ENCODE peak calls at places on chromosomes 4 and X, in six cellular contexts. One of them, this sample, is unnamed.

GRCh38 chrX:47706575-47706974 is 47.6 kb upstream of the UXT start:
- DNase-seq in HCT116: no peak
- DNase-seq in PC-9: no peak
- DNase-seq in DND-41: no peak
- DNase-seq in endothelial cell of umbilical vein: no peak
- DNase-seq in fibroblast of lung: peak; percentile 13
- DNase-seq in this sample: peak; percentile 75

GRCh38 chrX:124501566-124501965 is 155.2 kb downstream of the SH2D1A start:
- DNase-seq in endothelial cell of umbilical vein: no peak
- DNase-seq in DND-41: no peak
- DNase-seq in fibroblast of lung: no peak
- DNase-seq in HCT116: no peak
- DNase-seq in PC-9: no peak
- DNase-seq in this sample: no peak

GRCh38 chr4:98290511-98290910 is 29.3 kb downstream of the RAP1GDS1 start:
- DNase-seq in PC-9: no peak
- DNase-seq in HCT116: no peak
- DNase-seq in fibroblast of lung: peak; percentile 82
- DNase-seq in DND-41: no peak
- DNase-seq in endothelial cell of umbilical vein: no peak
- DNase-seq in this sample: peak; percentile 58

GRCh38 chr4:52979821-52980590 is 117.9 kb downstream of the RASL11B start:
- DNase-seq in fibroblast of lung: no peak
- DNase-seq in PC-9: no peak
- DNase-seq in endothelial cell of umbilical vein: no peak
- DNase-seq in DND-41: no peak
- DNase-seq in HCT116: no peak
- DNase-seq in this sample: no peak

GRCh38 chr4:113758361-113758760 is 3.2 kb downstream of the CAMK2D start:
- DNase-seq in PC-9: no peak
- DNase-seq in DND-41: no peak
- DNase-seq in fibroblast of lung: no peak
- DNase-seq in HCT116: no peak
- DNase-seq in endothelial cell of umbilical vein: peak; percentile 10
- DNase-seq in this sample: peak; percentile 77

GRCh38 chr4:103415801-103416200 is 217.7 kb upstream of the CENPE start:
- DNase-seq in PC-9: no peak
- DNase-seq in fibroblast of lung: no peak
- DNase-seq in HCT116: no peak
- DNase-seq in DND-41: peak; percentile 12
- DNase-seq in endothelial cell of umbilical vein: no peak
- DNase-seq in this sample: no peak

GRCh38 chr4:16775411-16776154 is 122.9 kb downstream of the LDB2 start:
- DNase-seq in endothelial cell of umbilical vein: no peak
- DNase-seq in fibroblast of lung: no peak
- DNase-seq in PC-9: no peak
- DNase-seq in DND-41: no peak
- DNase-seq in HCT116: no peak
- DNase-seq in this sample: no peak

GRCh38 chr4:15717647-15718416 is 15.0 kb downstream of the BST1 start:
- DNase-seq in DND-41: no peak
- DNase-seq in endothelial cell of umbilical vein: peak; percentile 8
- DNase-seq in PC-9: no peak
- DNase-seq in fibroblast of lung: no peak
- DNase-seq in HCT116: no peak
- DNase-seq in this sample: peak; percentile 30

GRCh38 chr4:128862608-128863313 is 53.3 kb downstream of the JADE1 start:
- DNase-seq in PC-9: no peak
- DNase-seq in HCT116: no peak
- DNase-seq in fibroblast of lung: no peak
- DNase-seq in DND-41: no peak
- DNase-seq in endothelial cell of umbilical vein: peak; percentile 41
- DNase-seq in this sample: no peak

GRCh38 chr4:81454498-81454897 is 17.2 kb downstream of the RASGEF1B start:
- DNase-seq in DND-41: no peak
- DNase-seq in endothelial cell of umbilical vein: no peak
- DNase-seq in fibroblast of lung: no peak
- DNase-seq in HCT116: no peak
- DNase-seq in PC-9: no peak
- DNase-seq in this sample: peak; percentile 12

GRCh38 chr4:24686866-24687672 is 102.7 kb upstream of the DHX15 start:
- DNase-seq in DND-41: no peak
- DNase-seq in PC-9: peak; percentile 44
- DNase-seq in fibroblast of lung: peak; percentile 6
- DNase-seq in endothelial cell of umbilical vein: peak; percentile 11
- DNase-seq in HCT116: peak; percentile 36
- DNase-seq in this sample: no peak

GRCh38 chrX:9875801-9876200 is 89.6 kb downstream of the SHROOM2 start:
- DNase-seq in DND-41: no peak
- DNase-seq in PC-9: no peak
- DNase-seq in endothelial cell of umbilical vein: no peak
- DNase-seq in HCT116: no peak
- DNase-seq in fibroblast of lung: no peak
- DNase-seq in this sample: no peak

GRCh38 chr4:165684177-165684870 is 188.7 kb upstream of the TLL1 start:
- DNase-seq in PC-9: no peak
- DNase-seq in fibroblast of lung: peak; percentile 66
- DNase-seq in endothelial cell of umbilical vein: peak; percentile 29
- DNase-seq in HCT116: no peak
- DNase-seq in DND-41: no peak
- DNase-seq in this sample: peak; percentile 46

GRCh38 chr4:102663073-102663472 is 97.7 kb downstream of the MANBA start:
- DNase-seq in endothelial cell of umbilical vein: no peak
- DNase-seq in PC-9: no peak
- DNase-seq in fibroblast of lung: peak; percentile 38
- DNase-seq in HCT116: no peak
- DNase-seq in DND-41: peak; percentile 7
- DNase-seq in this sample: peak; percentile 70

GRCh38 chrX:153926863-153927685 is 1.0 kb upstream of the ARHGAP4 start:
- DNase-seq in PC-9: no peak
- DNase-seq in endothelial cell of umbilical vein: peak; percentile 71
- DNase-seq in fibroblast of lung: no peak
- DNase-seq in HCT116: no peak
- DNase-seq in DND-41: peak; percentile 93
- DNase-seq in this sample: peak; percentile 49

GRCh38 chr4:158316264-158316663 is 106.0 kb downstream of the TMEM144 start:
- DNase-seq in DND-41: no peak
- DNase-seq in HCT116: no peak
- DNase-seq in fibroblast of lung: no peak
- DNase-seq in endothelial cell of umbilical vein: no peak
- DNase-seq in PC-9: no peak
- DNase-seq in this sample: peak; percentile 51

GRCh38 chrX:12239356-12240082 is 101.2 kb downstream of the FRMPD4 start:
- DNase-seq in PC-9: no peak
- DNase-seq in fibroblast of lung: no peak
- DNase-seq in HCT116: no peak
- DNase-seq in DND-41: no peak
- DNase-seq in endothelial cell of umbilical vein: no peak
- DNase-seq in this sample: no peak

GRCh38 chr4:73193155-73193554 is 65.4 kb downstream of the ANKRD17 start:
- DNase-seq in endothelial cell of umbilical vein: no peak
- DNase-seq in PC-9: no peak
- DNase-seq in DND-41: no peak
- DNase-seq in HCT116: no peak
- DNase-seq in fibroblast of lung: no peak
- DNase-seq in this sample: no peak

GRCh38 chr4:21888195-21888976 is 60.2 kb downstream of the KCNIP4 start:
- DNase-seq in HCT116: no peak
- DNase-seq in fibroblast of lung: peak; percentile 93
- DNase-seq in DND-41: no peak
- DNase-seq in endothelial cell of umbilical vein: no peak
- DNase-seq in PC-9: no peak
- DNase-seq in this sample: peak; percentile 97

GRCh38 chr4:38489924-38490639 is 173.9 kb upstream of the KLF3 start:
- DNase-seq in fibroblast of lung: peak; percentile 25
- DNase-seq in PC-9: no peak
- DNase-seq in DND-41: no peak
- DNase-seq in HCT116: no peak
- DNase-seq in endothelial cell of umbilical vein: no peak
- DNase-seq in this sample: peak; percentile 48

GRCh38 chrX:65196758-65197371 is 220.6 kb upstream of the ZC4H2 start:
- DNase-seq in fibroblast of lung: no peak
- DNase-seq in endothelial cell of umbilical vein: no peak
- DNase-seq in PC-9: no peak
- DNase-seq in HCT116: no peak
- DNase-seq in DND-41: no peak
- DNase-seq in this sample: peak; percentile 18

GRCh38 chr4:85952982-85953650 is 406.7 kb downstream of the MAPK10 start:
- DNase-seq in PC-9: peak; percentile 35
- DNase-seq in endothelial cell of umbilical vein: no peak
- DNase-seq in fibroblast of lung: no peak
- DNase-seq in HCT116: no peak
- DNase-seq in DND-41: no peak
- DNase-seq in this sample: no peak

GRCh38 chrX:97987979-97988378 is 1104.3 kb downstream of the RPA4 start:
- DNase-seq in endothelial cell of umbilical vein: no peak
- DNase-seq in PC-9: no peak
- DNase-seq in DND-41: no peak
- DNase-seq in HCT116: no peak
- DNase-seq in fibroblast of lung: no peak
- DNase-seq in this sample: no peak

GRCh38 chr4:6425336-6425735 is 47.1 kb downstream of the PPP2R2C start:
- DNase-seq in HCT116: no peak
- DNase-seq in endothelial cell of umbilical vein: no peak
- DNase-seq in PC-9: no peak
- DNase-seq in fibroblast of lung: no peak
- DNase-seq in DND-41: no peak
- DNase-seq in this sample: no peak

GRCh38 chrX:130330706-130331105 is 9.0 kb upstream of the SLC25A14 start:
- DNase-seq in HCT116: peak; percentile 64
- DNase-seq in DND-41: peak; percentile 55
- DNase-seq in fibroblast of lung: peak; percentile 47
- DNase-seq in PC-9: peak; percentile 48
- DNase-seq in endothelial cell of umbilical vein: peak; percentile 35
- DNase-seq in this sample: peak; percentile 51

GRCh38 chrX:41922125-41922521 is 1.2 kb downstream of the CASK start:
- DNase-seq in endothelial cell of umbilical vein: peak; percentile 33
- DNase-seq in HCT116: no peak
- DNase-seq in DND-41: peak; percentile 44
- DNase-seq in fibroblast of lung: peak; percentile 14
- DNase-seq in PC-9: no peak
- DNase-seq in this sample: peak; percentile 68

GRCh38 chr4:27764526-27764837 is 903.8 kb downstream of the STIM2 start:
- DNase-seq in endothelial cell of umbilical vein: no peak
- DNase-seq in fibroblast of lung: peak; percentile 2
- DNase-seq in PC-9: no peak
- DNase-seq in HCT116: no peak
- DNase-seq in DND-41: no peak
- DNase-seq in this sample: no peak

GRCh38 chr4:1959104-1959384 is 49.7 kb downstream of the NELFA start:
- DNase-seq in DND-41: no peak
- DNase-seq in fibroblast of lung: no peak
- DNase-seq in PC-9: no peak
- DNase-seq in endothelial cell of umbilical vein: no peak
- DNase-seq in HCT116: no peak
- DNase-seq in this sample: no peak

GRCh38 chrX:26522501-26522900 is 306.5 kb downstream of the MAGEB5 start:
- DNase-seq in HCT116: no peak
- DNase-seq in endothelial cell of umbilical vein: no peak
- DNase-seq in PC-9: no peak
- DNase-seq in fibroblast of lung: no peak
- DNase-seq in DND-41: no peak
- DNase-seq in this sample: no peak

GRCh38 chr4:1042352-1043025 is 31.1 kb downstream of the FGFRL1 start:
- DNase-seq in endothelial cell of umbilical vein: no peak
- DNase-seq in PC-9: no peak
- DNase-seq in fibroblast of lung: no peak
- DNase-seq in HCT116: no peak
- DNase-seq in DND-41: no peak
- DNase-seq in this sample: no peak

GRCh38 chrX:22952011-22952410 is 47.7 kb upstream of the DDX53 start:
- DNase-seq in DND-41: no peak
- DNase-seq in fibroblast of lung: peak; percentile 56
- DNase-seq in HCT116: no peak
- DNase-seq in PC-9: no peak
- DNase-seq in endothelial cell of umbilical vein: peak; percentile 61
- DNase-seq in this sample: no peak

GRCh38 chr4:8593268-8594096 is 917 bp downstream of the CPZ start:
- DNase-seq in PC-9: no peak
- DNase-seq in HCT116: no peak
- DNase-seq in endothelial cell of umbilical vein: no peak
- DNase-seq in fibroblast of lung: no peak
- DNase-seq in DND-41: no peak
- DNase-seq in this sample: peak; percentile 29
- TF ChIP-seq EZH2 in PC-9: no peak
- TF ChIP-seq EZH2 in HCT116: no peak
- TF ChIP-seq EZH2 in endothelial cell of umbilical vein: no peak
- TF ChIP-seq EZH2 in fibroblast of lung: peak; percentile 52
- TF ChIP-seq EZH2 in DND-41: no peak
- TF ChIP-seq EZH2 in this sample: peak; percentile 43

GRCh38 chr4:79623125-79623905 is 215.3 kb upstream of the GK2 start:
- DNase-seq in endothelial cell of umbilical vein: no peak
- DNase-seq in PC-9: no peak
- DNase-seq in fibroblast of lung: peak; percentile 51
- DNase-seq in HCT116: no peak
- DNase-seq in DND-41: no peak
- DNase-seq in this sample: peak; percentile 44
- H2AFZ ChIP-seq in endothelial cell of umbilical vein: no peak overlapping the region
- H2AFZ ChIP-seq in PC-9: no peak overlapping the region
- H2AFZ ChIP-seq in fibroblast of lung: peak overlapping the region; percentile 41
- H2AFZ ChIP-seq in HCT116: no peak overlapping the region
- H2AFZ ChIP-seq in DND-41: peak overlapping the region; percentile 34
- H2AFZ ChIP-seq in this sample: peak overlapping the region; percentile 80

DNA sequence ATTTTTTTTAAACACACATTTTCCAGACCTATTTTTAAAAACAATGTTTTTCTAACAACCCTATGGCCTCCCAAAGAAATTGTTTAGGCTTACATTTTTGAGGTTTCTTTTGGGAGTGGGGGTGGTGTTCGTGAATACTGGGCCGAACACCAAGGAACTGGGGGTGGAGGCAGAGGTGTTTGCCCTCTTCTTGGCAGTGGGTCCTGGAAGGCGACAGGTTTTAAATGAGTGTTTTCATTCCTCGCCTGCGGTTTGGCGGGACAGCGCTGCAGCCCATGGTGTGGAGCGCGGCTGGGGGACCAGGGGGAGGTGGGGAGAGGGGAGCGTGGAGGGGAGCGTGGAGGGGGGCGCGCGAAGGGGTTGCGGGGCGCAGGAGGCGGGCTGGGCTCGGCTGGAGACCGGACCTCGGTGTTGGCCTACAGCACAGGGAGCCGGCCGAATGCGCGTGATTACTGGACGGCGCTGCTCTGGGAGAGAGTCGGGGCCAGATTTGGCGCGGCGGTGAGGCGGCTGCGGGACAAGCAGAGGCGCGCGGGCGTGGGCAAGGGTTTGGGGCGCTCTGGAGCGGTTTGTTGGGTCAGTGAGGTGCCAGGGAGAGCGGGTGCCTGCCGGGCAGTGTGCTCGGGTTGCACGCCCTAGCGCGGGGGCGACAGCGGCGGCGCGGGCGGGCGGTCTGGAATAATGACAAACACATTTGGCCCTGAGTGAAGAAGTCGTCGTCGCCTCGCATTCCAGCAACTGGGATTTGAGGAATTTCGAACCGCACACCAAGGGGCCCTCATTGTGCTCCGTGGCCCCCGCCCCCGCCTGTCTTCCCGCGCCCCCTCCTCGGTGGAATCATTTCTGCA is 762 bp downstream of the PDGFRA start:
- DNase-seq in PC-9: no peak
- DNase-seq in DND-41: no peak
- DNase-seq in endothelial cell of umbilical vein: no peak
- DNase-seq in HCT116: no peak
- DNase-seq in fibroblast of lung: peak; percentile 79
- DNase-seq in this sample: peak; percentile 79
- TF ChIP-seq EZH2 in PC-9: no peak
- TF ChIP-seq EZH2 in DND-41: no peak
- TF ChIP-seq EZH2 in endothelial cell of umbilical vein: no peak
- TF ChIP-seq EZH2 in HCT116: no peak
- TF ChIP-seq EZH2 in fibroblast of lung: no peak
- TF ChIP-seq EZH2 in this sample: no peak

GRCh38 chr4:92101609-92102231 is 202.0 kb upstream of the GRID2 start:
- DNase-seq in DND-41: no peak
- DNase-seq in PC-9: peak; percentile 50
- DNase-seq in fibroblast of lung: peak; percentile 89
- DNase-seq in endothelial cell of umbilical vein: no peak
- DNase-seq in HCT116: no peak
- DNase-seq in this sample: peak; percentile 64
- H2AFZ ChIP-seq in DND-41: no peak overlapping the region
- H2AFZ ChIP-seq in PC-9: no peak overlapping the region
- H2AFZ ChIP-seq in fibroblast of lung: no peak overlapping the region
- H2AFZ ChIP-seq in endothelial cell of umbilical vein: no peak overlapping the region
- H2AFZ ChIP-seq in HCT116: no peak overlapping the region
- H2AFZ ChIP-seq in this sample: no peak overlapping the region